ENCODE peak calls at places on chromosomes 3 and 15, in ten cellular contexts. One of them, this sample, is unnamed.
A peak's percentile ranks its signal among the peaks of the same experiment; 100 is the strongest.

GRCh38 chr3:123353852-123354238 is 95.0 kb downstream of the ADCY5 start:
- DNase-seq in activated CD4-positive, CD25-positive, alpha-beta regulatory T cell treated with anti-CD3 and anti-CD28 coated beads, Interleukin-2, amount 50 U/mL, for 72 hours: no peak
- DNase-seq in left cardiac atrium: no peak
- DNase-seq in dermis microvascular lymphatic vessel endothelial cell: peak; percentile 17
- DNase-seq in C1 segment of cervical spinal cord: no peak
- DNase-seq in NCI-H1930: no peak
- DNase-seq in EL: peak; percentile 66
- DNase-seq in NCI-H1417: no peak
- DNase-seq in midbrain: no peak
- DNase-seq in GM20000: no peak
- DNase-seq in this sample: no peak

GRCh38 chr15:23877502-23878412 is 190.7 kb upstream of the NDN start:
- DNase-seq in activated CD4-positive, CD25-positive, alpha-beta regulatory T cell treated with anti-CD3 and anti-CD28 coated beads, Interleukin-2, amount 50 U/mL, for 72 hours: peak; percentile 37
- DNase-seq in midbrain: peak; percentile 34
- DNase-seq in NCI-H1417: peak; percentile 10
- DNase-seq in GM20000: peak; percentile 17
- DNase-seq in left cardiac atrium: peak; percentile 42
- DNase-seq in dermis microvascular lymphatic vessel endothelial cell: no peak
- DNase-seq in EL: no peak
- DNase-seq in NCI-H1930: peak; percentile 69
- DNase-seq in C1 segment of cervical spinal cord: no peak
- DNase-seq in this sample: peak; percentile 51

GRCh38 chr3:37072892-37073291 is 79.6 kb downstream of the MLH1 start:
- DNase-seq in midbrain: no peak
- DNase-seq in C1 segment of cervical spinal cord: no peak
- DNase-seq in NCI-H1417: no peak
- DNase-seq in dermis microvascular lymphatic vessel endothelial cell: peak; percentile 72
- DNase-seq in left cardiac atrium: no peak
- DNase-seq in activated CD4-positive, CD25-positive, alpha-beta regulatory T cell treated with anti-CD3 and anti-CD28 coated beads, Interleukin-2, amount 50 U/mL, for 72 hours: no peak
- DNase-seq in GM20000: no peak
- DNase-seq in EL: peak; percentile 87
- DNase-seq in NCI-H1930: no peak
- DNase-seq in this sample: no peak

GRCh38 chr15:48992545-48992944 is 28.8 kb upstream of the SHC4 start:
- DNase-seq in C1 segment of cervical spinal cord: no peak
- DNase-seq in EL: no peak
- DNase-seq in activated CD4-positive, CD25-positive, alpha-beta regulatory T cell treated with anti-CD3 and anti-CD28 coated beads, Interleukin-2, amount 50 U/mL, for 72 hours: no peak
- DNase-seq in dermis microvascular lymphatic vessel endothelial cell: no peak
- DNase-seq in NCI-H1417: no peak
- DNase-seq in midbrain: no peak
- DNase-seq in NCI-H1930: no peak
- DNase-seq in left cardiac atrium: no peak
- DNase-seq in GM20000: peak; percentile 52
- DNase-seq in this sample: no peak

GRCh38 chr3:89380006-89380405 is 272.6 kb downstream of the EPHA3 start:
- DNase-seq in left cardiac atrium: no peak
- DNase-seq in midbrain: no peak
- DNase-seq in dermis microvascular lymphatic vessel endothelial cell: no peak
- DNase-seq in GM20000: no peak
- DNase-seq in C1 segment of cervical spinal cord: no peak
- DNase-seq in EL: no peak
- DNase-seq in activated CD4-positive, CD25-positive, alpha-beta regulatory T cell treated with anti-CD3 and anti-CD28 coated beads, Interleukin-2, amount 50 U/mL, for 72 hours: no peak
- DNase-seq in NCI-H1930: no peak
- DNase-seq in NCI-H1417: no peak
- DNase-seq in this sample: no peak

GRCh38 chr3:128763967-128764366 is 38.0 kb downstream of the RAB7A start:
- DNase-seq in midbrain: no peak
- DNase-seq in C1 segment of cervical spinal cord: no peak
- DNase-seq in EL: no peak
- DNase-seq in dermis microvascular lymphatic vessel endothelial cell: no peak
- DNase-seq in NCI-H1930: no peak
- DNase-seq in left cardiac atrium: no peak
- DNase-seq in activated CD4-positive, CD25-positive, alpha-beta regulatory T cell treated with anti-CD3 and anti-CD28 coated beads, Interleukin-2, amount 50 U/mL, for 72 hours: no peak
- DNase-seq in NCI-H1417: no peak
- DNase-seq in GM20000: no peak
- DNase-seq in this sample: peak; percentile 14

GRCh38 chr15:81480645-81481053 is 106.6 kb upstream of the TMC3 start:
- DNase-seq in NCI-H1417: peak; percentile 48
- DNase-seq in midbrain: peak; percentile 79
- DNase-seq in left cardiac atrium: no peak
- DNase-seq in NCI-H1930: no peak
- DNase-seq in GM20000: peak; percentile 31
- DNase-seq in activated CD4-positive, CD25-positive, alpha-beta regulatory T cell treated with anti-CD3 and anti-CD28 coated beads, Interleukin-2, amount 50 U/mL, for 72 hours: no peak
- DNase-seq in C1 segment of cervical spinal cord: peak; percentile 22
- DNase-seq in EL: peak; percentile 59
- DNase-seq in dermis microvascular lymphatic vessel endothelial cell: peak; percentile 62
- DNase-seq in this sample: no peak

GRCh38 chr3:79015854-79016253 is 751.9 kb downstream of the ROBO1 start:
- DNase-seq in dermis microvascular lymphatic vessel endothelial cell: no peak
- DNase-seq in NCI-H1417: no peak
- DNase-seq in left cardiac atrium: no peak
- DNase-seq in GM20000: peak; percentile 17
- DNase-seq in activated CD4-positive, CD25-positive, alpha-beta regulatory T cell treated with anti-CD3 and anti-CD28 coated beads, Interleukin-2, amount 50 U/mL, for 72 hours: no peak
- DNase-seq in C1 segment of cervical spinal cord: no peak
- DNase-seq in NCI-H1930: no peak
- DNase-seq in EL: no peak
- DNase-seq in midbrain: no peak
- DNase-seq in this sample: no peak

GRCh38 chr3:36494461-36495109 is 114.3 kb downstream of the STAC start:
- DNase-seq in NCI-H1930: no peak
- DNase-seq in NCI-H1417: no peak
- DNase-seq in EL: peak; percentile 62
- DNase-seq in dermis microvascular lymphatic vessel endothelial cell: no peak
- DNase-seq in GM20000: no peak
- DNase-seq in midbrain: no peak
- DNase-seq in C1 segment of cervical spinal cord: no peak
- DNase-seq in activated CD4-positive, CD25-positive, alpha-beta regulatory T cell treated with anti-CD3 and anti-CD28 coated beads, Interleukin-2, amount 50 U/mL, for 72 hours: no peak
- DNase-seq in left cardiac atrium: no peak
- DNase-seq in this sample: no peak

GRCh38 chr15:93071469-93071891 is 17.5 kb downstream of the RGMA start:
- DNase-seq in GM20000: no peak
- DNase-seq in NCI-H1417: no peak
- DNase-seq in activated CD4-positive, CD25-positive, alpha-beta regulatory T cell treated with anti-CD3 and anti-CD28 coated beads, Interleukin-2, amount 50 U/mL, for 72 hours: no peak
- DNase-seq in dermis microvascular lymphatic vessel endothelial cell: no peak
- DNase-seq in midbrain: no peak
- DNase-seq in NCI-H1930: no peak
- DNase-seq in left cardiac atrium: no peak
- DNase-seq in EL: no peak
- DNase-seq in C1 segment of cervical spinal cord: no peak
- DNase-seq in this sample: no peak

GRCh38 chr15:72176743-72177142 is 20.8 kb downstream of the GRAMD2A start:
- DNase-seq in NCI-H1417: no peak
- DNase-seq in C1 segment of cervical spinal cord: no peak
- DNase-seq in NCI-H1930: no peak
- DNase-seq in GM20000: no peak
- DNase-seq in dermis microvascular lymphatic vessel endothelial cell: no peak
- DNase-seq in midbrain: no peak
- DNase-seq in EL: no peak
- DNase-seq in activated CD4-positive, CD25-positive, alpha-beta regulatory T cell treated with anti-CD3 and anti-CD28 coated beads, Interleukin-2, amount 50 U/mL, for 72 hours: no peak
- DNase-seq in left cardiac atrium: no peak
- DNase-seq in this sample: no peak

GRCh38 chr3:125647318-125648014 is 52.2 kb upstream of the OSBPL11 start:
- DNase-seq in activated CD4-positive, CD25-positive, alpha-beta regulatory T cell treated with anti-CD3 and anti-CD28 coated beads, Interleukin-2, amount 50 U/mL, for 72 hours: no peak
- DNase-seq in dermis microvascular lymphatic vessel endothelial cell: no peak
- DNase-seq in midbrain: no peak
- DNase-seq in NCI-H1930: no peak
- DNase-seq in EL: no peak
- DNase-seq in GM20000: no peak
- DNase-seq in C1 segment of cervical spinal cord: no peak
- DNase-seq in left cardiac atrium: no peak
- DNase-seq in NCI-H1417: peak; percentile 44
- DNase-seq in this sample: no peak

GRCh38 chr3:106119691-106120090 is 250.9 kb upstream of the CBLB start:
- DNase-seq in C1 segment of cervical spinal cord: no peak
- DNase-seq in GM20000: no peak
- DNase-seq in midbrain: no peak
- DNase-seq in activated CD4-positive, CD25-positive, alpha-beta regulatory T cell treated with anti-CD3 and anti-CD28 coated beads, Interleukin-2, amount 50 U/mL, for 72 hours: no peak
- DNase-seq in dermis microvascular lymphatic vessel endothelial cell: no peak
- DNase-seq in EL: peak; percentile 54
- DNase-seq in NCI-H1930: no peak
- DNase-seq in NCI-H1417: no peak
- DNase-seq in left cardiac atrium: no peak
- DNase-seq in this sample: no peak

GRCh38 chr3:60992395-60992794 is 258.9 kb downstream of the FHIT start:
- DNase-seq in dermis microvascular lymphatic vessel endothelial cell: no peak
- DNase-seq in EL: no peak
- DNase-seq in GM20000: no peak
- DNase-seq in activated CD4-positive, CD25-positive, alpha-beta regulatory T cell treated with anti-CD3 and anti-CD28 coated beads, Interleukin-2, amount 50 U/mL, for 72 hours: no peak
- DNase-seq in C1 segment of cervical spinal cord: no peak
- DNase-seq in NCI-H1930: no peak
- DNase-seq in left cardiac atrium: no peak
- DNase-seq in midbrain: no peak
- DNase-seq in NCI-H1417: no peak
- DNase-seq in this sample: no peak

GRCh38 chr3:89184151-89184550 is 76.7 kb downstream of the EPHA3 start:
- DNase-seq in C1 segment of cervical spinal cord: no peak
- DNase-seq in left cardiac atrium: no peak
- DNase-seq in GM20000: no peak
- DNase-seq in dermis microvascular lymphatic vessel endothelial cell: no peak
- DNase-seq in midbrain: no peak
- DNase-seq in EL: no peak
- DNase-seq in NCI-H1930: no peak
- DNase-seq in NCI-H1417: no peak
- DNase-seq in activated CD4-positive, CD25-positive, alpha-beta regulatory T cell treated with anti-CD3 and anti-CD28 coated beads, Interleukin-2, amount 50 U/mL, for 72 hours: no peak
- DNase-seq in this sample: no peak

GRCh38 chr15:75054172-75054897 is 30.9 kb downstream of the PPCDC start:
- DNase-seq in GM20000: no peak
- DNase-seq in dermis microvascular lymphatic vessel endothelial cell: peak; percentile 75
- DNase-seq in midbrain: peak; percentile 16
- DNase-seq in C1 segment of cervical spinal cord: no peak
- DNase-seq in activated CD4-positive, CD25-positive, alpha-beta regulatory T cell treated with anti-CD3 and anti-CD28 coated beads, Interleukin-2, amount 50 U/mL, for 72 hours: no peak
- DNase-seq in left cardiac atrium: no peak
- DNase-seq in NCI-H1417: no peak
- DNase-seq in EL: no peak
- DNase-seq in NCI-H1930: no peak
- DNase-seq in this sample: no peak

GRCh38 chr3:23726811-23727548 is 78.8 kb upstream of the UBE2E1 start:
- DNase-seq in EL: no peak
- DNase-seq in NCI-H1417: no peak
- DNase-seq in C1 segment of cervical spinal cord: no peak
- DNase-seq in activated CD4-positive, CD25-positive, alpha-beta regulatory T cell treated with anti-CD3 and anti-CD28 coated beads, Interleukin-2, amount 50 U/mL, for 72 hours: no peak
- DNase-seq in NCI-H1930: no peak
- DNase-seq in midbrain: no peak
- DNase-seq in left cardiac atrium: no peak
- DNase-seq in GM20000: no peak
- DNase-seq in dermis microvascular lymphatic vessel endothelial cell: no peak
- DNase-seq in this sample: no peak

GRCh38 chr15:59396660-59397059 is 24.0 kb upstream of the MYO1E start:
- DNase-seq in dermis microvascular lymphatic vessel endothelial cell: no peak
- DNase-seq in C1 segment of cervical spinal cord: no peak
- DNase-seq in EL: no peak
- DNase-seq in NCI-H1930: no peak
- DNase-seq in left cardiac atrium: no peak
- DNase-seq in midbrain: no peak
- DNase-seq in GM20000: no peak
- DNase-seq in NCI-H1417: no peak
- DNase-seq in activated CD4-positive, CD25-positive, alpha-beta regulatory T cell treated with anti-CD3 and anti-CD28 coated beads, Interleukin-2, amount 50 U/mL, for 72 hours: no peak
- DNase-seq in this sample: no peak

GRCh38 chr3:193996205-193996604 is 139.7 kb upstream of the HES1 start:
- DNase-seq in NCI-H1930: no peak
- DNase-seq in left cardiac atrium: no peak
- DNase-seq in EL: no peak
- DNase-seq in C1 segment of cervical spinal cord: no peak
- DNase-seq in dermis microvascular lymphatic vessel endothelial cell: no peak
- DNase-seq in GM20000: no peak
- DNase-seq in activated CD4-positive, CD25-positive, alpha-beta regulatory T cell treated with anti-CD3 and anti-CD28 coated beads, Interleukin-2, amount 50 U/mL, for 72 hours: no peak
- DNase-seq in NCI-H1417: no peak
- DNase-seq in midbrain: no peak
- DNase-seq in this sample: no peak

GRCh38 chr15:50109086-50109987 is 9.7 kb downstream of the ATP8B4 start:
- DNase-seq in C1 segment of cervical spinal cord: no peak
- DNase-seq in dermis microvascular lymphatic vessel endothelial cell: no peak
- DNase-seq in NCI-H1930: no peak
- DNase-seq in midbrain: no peak
- DNase-seq in EL: no peak
- DNase-seq in GM20000: no peak
- DNase-seq in NCI-H1417: no peak
- DNase-seq in left cardiac atrium: no peak
- DNase-seq in activated CD4-positive, CD25-positive, alpha-beta regulatory T cell treated with anti-CD3 and anti-CD28 coated beads, Interleukin-2, amount 50 U/mL, for 72 hours: no peak
- DNase-seq in this sample: no peak

GRCh38 chr3:33787328-33788009 is 11.0 kb upstream of the PDCD6IP start:
- DNase-seq in left cardiac atrium: peak; percentile 41
- DNase-seq in midbrain: peak; percentile 51
- DNase-seq in activated CD4-positive, CD25-positive, alpha-beta regulatory T cell treated with anti-CD3 and anti-CD28 coated beads, Interleukin-2, amount 50 U/mL, for 72 hours: no peak
- DNase-seq in EL: peak; percentile 68
- DNase-seq in NCI-H1417: peak; percentile 37
- DNase-seq in NCI-H1930: no peak
- DNase-seq in dermis microvascular lymphatic vessel endothelial cell: peak; percentile 67
- DNase-seq in C1 segment of cervical spinal cord: peak; percentile 35
- DNase-seq in GM20000: peak; percentile 62
- DNase-seq in this sample: peak; percentile 70

GRCh38 chr3:49804141-49805041 is 1.3 kb downstream of the INKA1 start:
- DNase-seq in C1 segment of cervical spinal cord: no peak
- DNase-seq in NCI-H1930: no peak
- DNase-seq in midbrain: no peak
- DNase-seq in dermis microvascular lymphatic vessel endothelial cell: peak; percentile 61
- DNase-seq in GM20000: no peak
- DNase-seq in activated CD4-positive, CD25-positive, alpha-beta regulatory T cell treated with anti-CD3 and anti-CD28 coated beads, Interleukin-2, amount 50 U/mL, for 72 hours: no peak
- DNase-seq in EL: no peak
- DNase-seq in left cardiac atrium: peak; percentile 58
- DNase-seq in NCI-H1417: no peak
- DNase-seq in this sample: no peak

GRCh38 chr3:132325634-132326033 is 8.4 kb downstream of the ACP3 start:
- DNase-seq in midbrain: no peak
- DNase-seq in dermis microvascular lymphatic vessel endothelial cell: no peak
- DNase-seq in left cardiac atrium: no peak
- DNase-seq in EL: no peak
- DNase-seq in NCI-H1930: no peak
- DNase-seq in GM20000: no peak
- DNase-seq in NCI-H1417: no peak
- DNase-seq in activated CD4-positive, CD25-positive, alpha-beta regulatory T cell treated with anti-CD3 and anti-CD28 coated beads, Interleukin-2, amount 50 U/mL, for 72 hours: no peak
- DNase-seq in C1 segment of cervical spinal cord: no peak
- DNase-seq in this sample: no peak

GRCh38 chr3:23221136-23221535 is 18.0 kb downstream of the UBE2E2 start:
- DNase-seq in C1 segment of cervical spinal cord: no peak
- DNase-seq in dermis microvascular lymphatic vessel endothelial cell: no peak
- DNase-seq in GM20000: no peak
- DNase-seq in EL: no peak
- DNase-seq in NCI-H1930: no peak
- DNase-seq in activated CD4-positive, CD25-positive, alpha-beta regulatory T cell treated with anti-CD3 and anti-CD28 coated beads, Interleukin-2, amount 50 U/mL, for 72 hours: no peak
- DNase-seq in left cardiac atrium: no peak
- DNase-seq in NCI-H1417: no peak
- DNase-seq in midbrain: no peak
- DNase-seq in this sample: no peak

This sample was measured in stimulated activated effector memory CD8-positive, alpha-beta T cell treated with anti-CD3 and anti-CD28 coated beads, Interleukin-12 subunit alpha, Interleukin-12 subunit beta, amount 100 ng/mL, for 72 hours.